ENCODE peak calls at places on chromosomes 13 and 19, in eight cellular contexts. A is uterus, U is PC-9, K is lower lobe of right lung, O is tibial nerve, B is body of pancreas, N is breast epithelium, R is tibial artery. W is an unnamed sample. For H3K36me3 and H3K4me1, the result is how much of the 10 kb centered on the place peaks cover.

GRCh38 chr13:113917096-113917495 is 53.2 kb upstream of the GAS6 start:
- DNase-seq in U (no peak), O (no peak), N (peak), B (no peak), K (no peak), R (no peak), A (no peak), W (no peak)

GRCh38 chr13:33194820-33195692 is 90.5 kb downstream of the STARD13 start:
- DNase-seq in O (no peak), N (no peak), R (no peak), U (peak), A (peak), B (peak), K (no peak), W (no peak)

GRCh38 chr19:29265436-29265835 is 52.5 kb upstream of the UQCRFS1 start:
- DNase-seq in U (no peak), O (no peak), A (no peak), B (no peak), K (no peak), N (no peak), R (no peak), W (no peak)

GRCh38 chr13:114077938-114078335 is 54.5 kb downstream of the RASA3 start:
- DNase-seq in K (peak), O (peak), B (no peak), N (no peak), A (peak), R (no peak), U (no peak), W (peak)

GRCh38 chr13:31121327-31122140 is 40.2 kb downstream of the HSPH1 start:
- DNase-seq in U (no peak), O (no peak), B (no peak), R (no peak), K (no peak), A (no peak), N (no peak), W (no peak)

GRCh38 chr13:36418022-36418805 is 14.1 kb upstream of the CCNA1 start:
- DNase-seq in B (peak), R (no peak), N (no peak), O (no peak), U (peak), K (no peak), A (no peak), W (no peak)

GRCh38 chr19:13918726-13919411 is 12.9 kb downstream of the CC2D1A start:
- DNase-seq in N (no peak), K (no peak), A (no peak), R (no peak), O (no peak), U (no peak), B (no peak), W (no peak)

GRCh38 chr13:40673061-40673397 is 6.6 kb upstream of the FOXO1 start:
- DNase-seq in K (no peak), B (no peak), R (no peak), N (no peak), O (no peak), A (no peak), U (no peak), W (no peak)

GRCh38 chr13:98766120-98766519 is 13.6 kb upstream of the SLC15A1 start:
- DNase-seq in A (no peak), U (no peak), N (no peak), O (no peak), K (no peak), B (no peak), R (no peak), W (no peak)

DNA sequence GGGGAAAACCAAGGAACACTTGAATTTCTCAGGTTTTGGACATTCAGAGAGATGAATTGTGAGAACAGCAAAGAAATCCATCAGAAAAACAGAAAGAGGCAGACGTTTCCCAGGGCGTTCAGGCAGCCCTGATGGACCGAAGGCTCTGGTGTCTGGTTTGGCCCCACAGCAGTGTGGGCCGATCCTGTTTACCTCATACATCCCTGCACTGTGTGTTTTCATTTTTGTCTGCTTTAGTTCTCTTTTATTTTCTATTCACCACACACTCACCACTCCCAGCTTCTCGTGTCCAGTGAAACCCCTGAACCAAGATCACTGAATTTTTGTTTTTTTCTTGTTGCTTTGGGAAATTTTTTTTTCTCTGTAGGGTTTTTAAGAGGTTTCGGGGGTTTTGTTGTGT is 11.9 kb upstream of the WDR18 start:
- DNase-seq in N (no peak), U (no peak), O (no peak), R (no peak), K (no peak), B (no peak), A (no peak), W (no peak)
- H3K36me3 ChIP-seq in N (under half), U (under half), O (under half), R (under half), K (under half), B (under half), A (under half), W (under half)

GRCh38 chr19:17075035-17075859 is at the start of the genes HAUS8 and MYO9B:
- DNase-seq in R (peak), O (peak), K (peak), U (peak), N (peak), A (peak), B (peak), W (peak)
- H3K4me1 ChIP-seq in R (under half), O (under half), K (under half), U (under half), N (under half), A (under half), B (under half), W (under half)

GRCh38 chr19:53076984-53077383 is 26.2 kb downstream of the ZNF160 start:
- DNase-seq in N (no peak), A (peak), B (peak), K (no peak), O (no peak), R (no peak), U (no peak), W (no peak)
- TF ChIP-seq CTCF in N (peak), A (peak), B (peak), K (peak), O (no peak), R (peak), U (peak), W (peak)

DNA sequence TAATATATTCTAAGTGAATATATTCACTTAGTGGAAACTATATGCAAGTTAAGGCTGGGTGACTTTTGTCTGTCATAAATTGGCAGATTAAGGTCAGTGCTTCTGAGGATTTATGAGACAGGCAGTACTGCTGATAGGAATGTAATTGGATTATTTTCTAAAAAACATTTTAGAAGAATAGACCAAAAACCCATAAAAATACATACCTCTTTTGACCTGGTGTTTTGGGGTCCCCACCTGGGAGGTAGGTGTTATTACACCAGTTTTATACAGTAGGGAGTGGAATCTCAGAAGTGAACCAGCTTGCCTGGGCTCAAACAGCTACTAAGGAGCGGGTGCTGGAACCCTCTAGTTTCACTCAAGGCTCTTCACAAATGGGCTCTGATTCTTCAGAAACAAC is 25.3 kb downstream of the COG3 start:
- DNase-seq in N (no peak), B (no peak), A (no peak), R (no peak), O (no peak), K (no peak), U (no peak), W (no peak)
- H3K36me3 ChIP-seq in N (under half), B (under half), A (under half), R (half or more), O (half or more), K (half or more), U (under half), W (half or more)